ENCODE peak calls at places on chromosomes 6 and 20, in four cellular contexts. M, E, Z and R are unnamed samples.

GRCh38 chr6:14807971-14808370 is 437.9 kb upstream of the JARID2 start:
- DNase-seq in M (no peak), E (no peak), Z (no peak), R (no peak)

GRCh38 chr20:46179811-46180326 is 61.8 kb downstream of the CD40 start:
- DNase-seq in M (no peak), E (no peak), Z (no peak), R (no peak)

GRCh38 chr20:10239954-10240353 is 21.3 kb downstream of the SNAP25 start:
- DNase-seq in M (no peak), E (no peak), Z (peak), R (peak)

GRCh38 chr20:10282930-10283556 is 64.4 kb downstream of the SNAP25 start:
- DNase-seq in M (no peak), Z (no peak), E (no peak), R (no peak)

GRCh38 chr6:120129228-120129627 is 779.7 kb upstream of the MAN1A1 start:
- DNase-seq in M (no peak), E (no peak), Z (no peak), R (no peak)

GRCh38 chr6:97524846-97525245 is 241.8 kb upstream of the MMS22L start:
- DNase-seq in M (no peak), Z (no peak), E (peak), R (no peak)

GRCh38 chr20:31670371-31671228 is 32.9 kb downstream of the COX4I2 start:
- DNase-seq in Z (no peak), E (no peak), M (no peak), R (peak)

GRCh38 chr6:132443206-132443605 is 41.9 kb upstream of the MOXD1 start:
- DNase-seq in M (no peak), E (no peak), Z (no peak), R (no peak)

GRCh38 chr6:3847521-3847920 is 1.7 kb upstream of the FAM50B start:
- DNase-seq in E (no peak), Z (no peak), M (no peak), R (no peak)

GRCh38 chr6:148945311-148946021 is 198.6 kb downstream of the UST start:
- DNase-seq in Z (no peak), E (no peak), M (no peak), R (no peak)

GRCh38 chr20:61480158-61480825 is 228.2 kb downstream of the CDH4 start:
- DNase-seq in E (no peak), Z (no peak), M (no peak), R (no peak)

GRCh38 chr20:57649617-57650015 is 29.4 kb upstream of the ZBP1 start:
- DNase-seq in M (no peak), Z (no peak), E (no peak), R (no peak)

GRCh38 chr6:45697605-45698004 is 318.1 kb downstream of the CLIC5 start:
- DNase-seq in M (peak), E (no peak), Z (no peak), R (peak)

GRCh38 chr20:60132162-60132826 is 174.1 kb downstream of the CDH26 start:
- DNase-seq in M (no peak), Z (no peak), E (no peak), R (no peak)

GRCh38 chr6:63348836-63349235 is 29.1 kb upstream of the LGSN start:
- DNase-seq in Z (no peak), E (no peak), M (no peak), R (no peak)

GRCh38 chr6:51657491-51657890 is 429.9 kb downstream of the PKHD1 start:
- DNase-seq in Z (no peak), M (no peak), E (no peak), R (no peak)

DNA sequence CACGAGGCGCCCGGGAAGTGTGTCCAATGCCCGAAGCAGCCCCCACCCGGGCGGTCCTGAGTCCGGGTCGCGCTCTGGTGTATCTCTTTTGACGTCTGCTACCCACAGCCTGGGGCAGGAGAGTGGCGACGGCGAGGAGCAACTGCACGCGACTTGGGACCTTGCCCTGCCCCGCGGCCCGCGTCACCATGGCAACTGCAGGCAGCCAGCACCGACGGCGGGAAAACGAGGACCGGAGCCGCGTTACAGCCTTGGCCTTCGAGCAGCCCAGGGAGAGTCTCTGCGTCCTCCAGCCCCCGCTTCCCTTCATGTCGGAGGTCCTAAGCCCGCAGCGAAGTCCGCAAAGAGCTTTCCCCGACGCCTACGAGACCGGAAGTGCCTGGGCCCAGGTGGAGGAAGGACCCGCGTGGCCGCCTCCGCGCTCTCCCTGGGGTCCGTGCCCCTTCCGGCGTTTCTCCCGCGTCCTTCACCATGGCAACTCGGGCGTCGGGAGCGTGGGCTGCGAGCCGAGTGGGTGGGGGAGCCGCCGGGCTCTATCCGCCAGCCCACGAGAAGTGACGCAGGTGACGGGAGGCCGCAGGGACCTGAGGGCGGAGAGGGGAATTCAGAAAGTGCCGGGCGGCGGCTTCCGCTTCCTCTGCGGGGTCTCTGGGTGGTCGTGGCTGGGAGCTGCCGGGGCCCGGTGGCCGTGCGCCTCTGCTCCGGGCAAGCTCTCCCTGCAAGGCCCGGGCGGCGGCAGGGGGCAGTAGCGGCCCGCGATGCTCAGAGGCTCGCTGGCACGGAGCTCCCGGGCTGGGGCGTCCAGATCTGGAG is 88.6 kb upstream of the TGM3 start:
- DNase-seq in M (peak), Z (peak), E (peak), R (peak)
- TF ChIP-seq FOSL1 in M (no peak), Z (no peak), E (no peak), R (no peak)

DNA sequence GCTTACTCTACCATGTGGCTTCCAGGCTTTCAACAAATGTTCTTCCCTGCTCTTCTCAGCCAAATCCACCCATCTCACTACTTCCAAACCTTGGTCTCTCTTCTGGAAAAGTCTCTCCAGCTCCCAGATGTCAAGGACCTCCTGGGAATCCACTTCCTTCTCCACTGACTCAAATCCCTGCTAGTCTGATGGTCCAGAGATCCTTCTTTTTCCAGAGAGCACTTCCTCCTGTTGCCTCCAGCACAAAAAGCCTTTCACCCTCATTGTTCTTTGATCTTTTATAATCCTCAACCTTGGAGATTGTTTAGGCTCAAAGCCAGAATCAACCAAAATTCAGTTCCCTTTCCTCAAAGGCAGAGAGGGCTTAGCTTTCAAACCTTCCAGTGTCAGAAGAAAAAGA is 228.0 kb downstream of the ZNF217 start:
- DNase-seq in E (no peak), M (no peak), Z (peak), R (no peak)
- TF ChIP-seq FOSL1 in E (no peak), M (no peak), Z (no peak), R (no peak)

DNA sequence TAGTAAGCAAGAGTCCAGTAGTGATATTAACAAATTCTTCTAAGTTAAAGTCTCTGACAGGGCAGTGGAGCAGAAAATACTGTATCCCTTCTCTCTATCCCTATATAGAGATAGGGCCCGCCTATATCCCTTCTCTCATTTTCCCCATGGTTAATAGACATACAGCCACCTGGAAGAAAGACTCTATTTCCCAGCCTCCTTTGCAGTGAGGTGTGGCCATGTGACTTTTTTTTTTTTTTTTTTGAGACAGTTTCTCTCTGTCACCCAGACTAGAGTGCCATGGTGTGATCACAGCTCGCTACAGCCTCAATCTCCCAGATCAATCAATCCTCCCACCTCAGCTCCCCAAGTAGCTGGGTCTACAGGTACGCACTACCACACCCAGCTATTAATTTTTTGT is 16.7 kb upstream of the CDK5RAP1 start:
- DNase-seq in Z (no peak), M (no peak), E (no peak), R (no peak)
- TF ChIP-seq FOSL1 in Z (no peak), M (no peak), E (no peak), R (no peak)

GRCh38 chr6:72554761-72555221 is 67.1 kb upstream of the KCNQ5 start:
- DNase-seq in E (no peak), Z (no peak), M (no peak), R (no peak)

GRCh38 chr6:72551470-72551869 is 70.4 kb upstream of the KCNQ5 start:
- DNase-seq in Z (no peak), E (no peak), M (no peak), R (no peak)

GRCh38 chr6:72552938-72553337 is 68.9 kb upstream of the KCNQ5 start:
- DNase-seq in Z (no peak), E (no peak), M (no peak), R (peak)

GRCh38 chr6:72554203-72554564 is 67.7 kb upstream of the KCNQ5 start:
- DNase-seq in E (no peak), M (no peak), Z (no peak), R (no peak)

GRCh38 chr6:72553531-72554202 is 68.2 kb upstream of the KCNQ5 start:
- DNase-seq in E (no peak), M (no peak), Z (no peak), R (peak)
- TF ChIP-seq FOSL1 in E (no peak), M (no peak), Z (no peak), R (peak)

GRCh38 chr20:34538671-34539123 is 19.8 kb upstream of the MAP1LC3A start:
- DNase-seq in E (no peak), M (no peak), Z (peak), R (peak)
- TF ChIP-seq FOSL1 in E (no peak), M (no peak), Z (no peak), R (no peak)

GRCh38 chr6:33739611-33740010 is 7.1 kb downstream of the IP6K3 start:
- DNase-seq in E (no peak), Z (no peak), M (no peak), R (no peak)
- TF ChIP-seq FOSL1 in E (no peak), Z (no peak), M (no peak), R (no peak)

GRCh38 chr6:64990652-64991304 is 716.2 kb downstream of the EYS start:
- DNase-seq in M (no peak), E (no peak), Z (no peak), R (no peak)
- TF ChIP-seq FOSL1 in M (no peak), E (no peak), Z (no peak), R (no peak)

DNA sequence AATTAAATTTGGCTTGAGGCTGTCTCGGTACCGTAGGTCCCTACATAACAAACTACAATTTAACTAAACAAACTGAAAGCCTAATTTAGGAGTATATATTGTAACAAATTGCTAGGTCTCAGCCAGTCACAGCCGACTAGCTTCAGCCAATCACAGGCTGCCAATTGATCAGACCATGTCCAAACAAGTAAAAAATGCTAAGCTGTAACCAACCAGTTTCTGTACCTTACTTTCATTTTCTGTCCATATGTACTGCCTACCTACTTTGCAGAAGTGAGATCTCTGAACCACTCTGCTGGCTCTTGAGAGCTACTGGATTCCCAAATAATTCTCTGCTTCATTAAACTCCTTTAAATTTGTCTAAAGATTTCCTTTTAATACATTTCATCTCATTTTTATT is 648.0 kb upstream of the GJE1 start:
- DNase-seq in E (no peak), Z (peak), M (no peak), R (no peak)
- TF ChIP-seq FOSL1 in E (no peak), Z (no peak), M (no peak), R (no peak)

DNA sequence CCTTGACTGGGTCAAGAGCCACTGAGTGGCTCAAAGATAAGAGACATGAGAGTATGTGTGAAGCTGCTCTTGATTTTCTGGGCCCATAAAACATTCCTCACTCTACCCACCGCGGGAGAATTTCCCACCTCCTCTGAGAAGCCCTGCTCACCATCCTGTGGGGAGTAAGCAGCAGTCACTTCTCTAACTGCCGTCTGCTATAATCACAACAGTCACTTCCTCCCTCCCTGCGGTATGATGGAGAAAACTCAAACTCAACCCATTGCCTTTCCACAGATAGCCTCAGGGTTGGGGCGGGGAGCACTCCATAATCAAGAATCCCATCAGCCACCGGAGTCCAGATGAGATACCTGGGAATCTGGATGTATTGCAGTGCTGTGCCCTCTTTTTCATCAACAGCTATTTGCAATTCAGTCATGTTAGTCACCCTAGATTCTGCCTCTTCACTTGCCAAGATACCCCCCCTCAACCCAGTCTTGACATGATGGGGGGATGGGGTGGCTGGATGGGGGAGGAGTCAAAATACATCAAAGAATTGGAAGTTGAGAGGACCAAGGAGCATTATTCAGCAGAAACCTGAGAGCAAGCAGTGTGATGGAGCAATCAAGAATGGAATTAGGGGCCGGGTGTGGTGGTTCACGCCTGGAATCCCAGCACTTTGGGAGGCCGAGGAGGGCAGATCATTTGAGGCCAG is 5.1 kb downstream of the MOCS1 start:
- DNase-seq in E (no peak), M (no peak), Z (no peak), R (no peak)
- TF ChIP-seq FOSL1 in E (no peak), M (no peak), Z (no peak), R (no peak)